ENCODE peak calls at places on chromosome 18, in six cellular contexts. S, H, U, K, F and R are unnamed samples.

GRCh38 chr18:63336366-63337099 is 17.0 kb upstream of the BCL2 start:
- DNase-seq in S (no peak), H (no peak), U (no peak), K (no peak), F (no peak), R (no peak)

GRCh38 chr18:23719634-23720201 is 30.5 kb downstream of the LAMA3 start:
- DNase-seq in S (no peak), H (no peak), U (no peak), K (no peak), F (no peak), R (no peak)

GRCh38 chr18:67359868-67360838 is 156.4 kb downstream of the DSEL start:
- DNase-seq in S (no peak), H (no peak), U (peak; percentile 67), K (peak; percentile 52), F (peak; percentile 82), R (no peak)

GRCh38 chr18:49098386-49098785 is 147.6 kb upstream of the SMAD7 start:
- DNase-seq in S (no peak), H (no peak), U (no peak), K (no peak), F (no peak), R (no peak)

GRCh38 chr18:75223687-75224347 is 13.2 kb downstream of the TSHZ1 start:
- DNase-seq in S (no peak), H (no peak), U (no peak), K (no peak), F (no peak), R (no peak)

GRCh38 chr18:74399225-74399887 is 57.8 kb downstream of the DIPK1C start:
- DNase-seq in S (no peak), H (no peak), U (no peak), K (peak; percentile 69), F (peak; percentile 39), R (no peak)

GRCh38 chr18:61556862-61557261 is 223.6 kb downstream of the CDH20 start:
- DNase-seq in S (no peak), H (no peak), U (no peak), K (no peak), F (no peak), R (no peak)

GRCh38 chr18:64110692-64111480 is 38.0 kb downstream of the LINC00305 start:
- DNase-seq in S (no peak), H (no peak), U (no peak), K (no peak), F (no peak), R (no peak)

GRCh38 chr18:35635171-35635570 is 53.6 kb downstream of the GALNT1 start:
- DNase-seq in S (no peak), H (no peak), U (no peak), K (no peak), F (no peak), R (no peak)

GRCh38 chr18:69659142-69659651 is 258.5 kb downstream of the DOK6 start:
- DNase-seq in S (no peak), H (no peak), U (no peak), K (no peak), F (no peak), R (no peak)

GRCh38 chr18:12239426-12239825 is 14.7 kb upstream of the CIDEA start:
- DNase-seq in S (no peak), H (no peak), U (no peak), K (no peak), F (no peak), R (no peak)

GRCh38 chr18:58091099-58091611 is 47.1 kb downstream of the NEDD4L start:
- DNase-seq in S (no peak), H (peak; percentile 64), U (no peak), K (no peak), F (no peak), R (no peak)

GRCh38 chr18:57898506-57899124 is 95.5 kb upstream of the ATP8B1 start:
- DNase-seq in S (no peak), H (no peak), U (no peak), K (no peak), F (no peak), R (no peak)

GRCh38 chr18:5975111-5975622 is 79.8 kb upstream of the TMEM200C start:
- DNase-seq in S (no peak), H (no peak), U (no peak), K (no peak), F (no peak), R (no peak)

GRCh38 chr18:2104620-2105462 is 466.5 kb downstream of the METTL4 start:
- DNase-seq in S (no peak), H (no peak), U (peak; percentile 86), K (peak; percentile 62), F (no peak), R (peak; percentile 56)

GRCh38 chr18:12497296-12497695 is 89.6 kb downstream of the PRELID3A start:
- DNase-seq in S (no peak), H (no peak), U (no peak), K (no peak), F (no peak), R (no peak)

GRCh38 chr18:10299686-10300085 is 154.7 kb upstream of the APCDD1 start:
- DNase-seq in S (no peak), H (no peak), U (no peak), K (no peak), F (no peak), R (no peak)

GRCh38 chr18:506264-506663 is 5.8 kb upstream of the COLEC12 start:
- DNase-seq in S (no peak), H (no peak), U (no peak), K (no peak), F (no peak), R (no peak)

GRCh38 chr18:74498712-74499629 is 2.8 kb downstream of the CNDP2 start:
- DNase-seq in S (peak; percentile 61), H (no peak), U (no peak), K (peak; percentile 79), F (peak; percentile 45), R (peak; percentile 88)

GRCh38 chr18:57542801-57543427 is 43.6 kb downstream of the FECH start:
- DNase-seq in S (no peak), H (no peak), U (no peak), K (no peak), F (no peak), R (no peak)

GRCh38 chr18:8895987-8896619 is 190.7 kb downstream of the MTCL1 start:
- DNase-seq in S (no peak), H (no peak), U (no peak), K (no peak), F (no peak), R (no peak)

GRCh38 chr18:41818381-41819355 is 136.4 kb upstream of the PIK3C3 start:
- DNase-seq in S (no peak), H (no peak), U (no peak), K (no peak), F (no peak), R (no peak)

GRCh38 chr18:21742323-21742687 is 1.7 kb downstream of the MIB1 start:
- DNase-seq in S (no peak), H (no peak), U (no peak), K (no peak), F (no peak), R (no peak)
- H3K4me3 ChIP-seq in S (peak overlapping the region; percentile 96), H (peak overlapping the region; percentile 97), U (no peak overlapping the region), K (peak overlapping the region; percentile 96), F (peak overlapping the region; percentile 98), R (peak overlapping the region; percentile 90)

GRCh38 chr18:78754311-78755043 is 225.1 kb upstream of the SALL3 start:
- DNase-seq in S (no peak), H (peak; percentile 34), U (no peak), K (no peak), F (no peak), R (peak; percentile 22)
- H3K9me3 ChIP-seq in S (no peaks in the 10 kb centered on the region), H (no peaks in the 10 kb centered on the region), U (no peaks in the 10 kb centered on the region), K (no peaks in the 10 kb centered on the region), F (peaks cover 3% of the 10 kb centered on the region), R (no peaks in the 10 kb centered on the region)

GRCh38 chr18:3610818-3611217 is 160.8 kb downstream of the TGIF1 start:
- DNase-seq in S (no peak), H (no peak), U (no peak), K (no peak), F (no peak), R (no peak)
- H3K4me3 ChIP-seq in S (no peak overlapping the region), H (no peak overlapping the region), U (no peak overlapping the region), K (no peak overlapping the region), F (no peak overlapping the region), R (no peak overlapping the region)

DNA sequence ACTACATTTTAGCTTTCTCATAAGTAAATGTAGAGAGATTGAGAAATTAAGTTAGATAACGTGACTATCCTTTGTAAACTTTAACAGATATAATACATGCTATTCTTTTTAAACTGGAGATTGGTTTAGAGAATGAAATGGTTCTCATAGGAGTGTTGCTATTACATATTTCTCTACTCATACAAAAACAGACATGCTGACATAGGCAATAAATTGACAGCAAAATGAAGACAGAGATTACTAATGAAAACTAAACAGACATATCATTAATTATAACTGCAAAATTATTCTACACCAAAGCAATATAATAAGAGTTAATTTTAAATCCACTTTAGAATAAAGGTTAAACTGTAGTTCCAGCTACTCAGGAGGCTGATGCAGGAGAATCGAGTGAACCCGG is 227.6 kb downstream of the CBLN2 start:
- DNase-seq in S (no peak), H (no peak), U (no peak), K (no peak), F (no peak), R (no peak)
- H3K9me3 ChIP-seq in S (no peaks in the 10 kb centered on the region), H (no peaks in the 10 kb centered on the region), U (no peaks in the 10 kb centered on the region), K (no peaks in the 10 kb centered on the region), F (no peaks in the 10 kb centered on the region), R (no peaks in the 10 kb centered on the region)

GRCh38 chr18:59271606-59272220 is 1.5 kb downstream of the RAX start:
- DNase-seq in S (no peak), H (no peak), U (no peak), K (no peak), F (no peak), R (no peak)
- H3K4me3 ChIP-seq in S (no peak overlapping the region), H (no peak overlapping the region), U (no peak overlapping the region), K (no peak overlapping the region), F (peak overlapping the region; percentile 45), R (no peak overlapping the region)

GRCh38 chr18:7454429-7454828 is 112.7 kb upstream of the PTPRM start:
- DNase-seq in S (no peak), H (no peak), U (no peak), K (no peak), F (no peak), R (no peak)

GRCh38 chr18:7458873-7459272 is 108.2 kb upstream of the PTPRM start:
- DNase-seq in S (no peak), H (no peak), U (no peak), K (no peak), F (no peak), R (no peak)

GRCh38 chr18:7459851-7460774 is 107.0 kb upstream of the PTPRM start:
- DNase-seq in S (no peak), H (no peak), U (peak; percentile 82), K (peak; percentile 65), F (no peak), R (no peak)

GRCh38 chr18:7452331-7452730 is 114.8 kb upstream of the PTPRM start:
- DNase-seq in S (no peak), H (no peak), U (peak; percentile 60), K (no peak), F (peak; percentile 28), R (no peak)

GRCh38 chr18:7457276-7457675 is 109.8 kb upstream of the PTPRM start:
- DNase-seq in S (no peak), H (no peak), U (no peak), K (no peak), F (no peak), R (no peak)
- H3K9me3 ChIP-seq in S (no peaks in the 10 kb centered on the region), H (no peaks in the 10 kb centered on the region), U (no peaks in the 10 kb centered on the region), K (no peaks in the 10 kb centered on the region), F (no peaks in the 10 kb centered on the region), R (no peaks in the 10 kb centered on the region)